ENCODE peak calls at places on chromosomes 1 and 21, in four cellular contexts. G is left ventricle myocardium inferior, T is GM20000, B is choroid plexus epithelial cell. F is an unnamed sample.

GRCh38 chr1:85692730-85693314 is 15.4 kb downstream of the ZNHIT6 start:
- DNase-seq in B (peak), T (no peak), G (no peak), F (no peak)

GRCh38 chr1:167196185-167196584 is 24.5 kb upstream of the POU2F1 start:
- DNase-seq in B (peak), T (no peak), G (no peak), F (no peak)

GRCh38 chr1:72281144-72281543 is 1.2 kb downstream of the NEGR1 start:
- DNase-seq in G (no peak), B (peak), T (no peak), F (no peak)

GRCh38 chr1:233675394-233675793 is 61.5 kb downstream of the KCNK1 start:
- DNase-seq in T (no peak), G (no peak), B (no peak), F (no peak)

GRCh38 chr1:50423670-50424000 is 392 bp upstream of the DMRTA2 start:
- DNase-seq in T (peak), B (no peak), G (no peak), F (no peak)

GRCh38 chr1:45172015-45172414 is 34.4 kb downstream of the ZSWIM5 start:
- DNase-seq in B (peak), G (no peak), T (no peak), F (no peak)

GRCh38 chr1:64598100-64598571 is 128.2 kb downstream of the CACHD1 start:
- DNase-seq in G (no peak), T (no peak), B (peak), F (no peak)

GRCh38 chr21:42650033-42650370 is 3.4 kb upstream of the PDE9A start:
- DNase-seq in G (peak), B (no peak), T (no peak), F (no peak)

GRCh38 chr1:56617141-56617540 is 28.0 kb upstream of the PRKAA2 start:
- DNase-seq in B (peak), T (no peak), G (no peak), F (no peak)

GRCh38 chr1:221712198-221712684 is 29.6 kb downstream of the DUSP10 start:
- DNase-seq in B (peak), T (peak), G (no peak), F (no peak)

GRCh38 chr1:81867235-81867634 is 66.5 kb downstream of the ADGRL2 start:
- DNase-seq in T (no peak), B (no peak), G (no peak), F (no peak)

GRCh38 chr1:224637936-224638335 is 21.8 kb downstream of the CNIH3 start:
- DNase-seq in T (no peak), B (no peak), G (no peak), F (no peak)

GRCh38 chr1:27724961-27725373 is 794 bp upstream of the FAM76A start:
- DNase-seq in G (peak), B (peak), T (no peak), F (no peak)

GRCh38 chr1:216447898-216448568 is 24.8 kb upstream of the USH2A start:
- DNase-seq in B (peak), T (no peak), G (no peak), F (no peak)

GRCh38 chr1:108152782-108153222 is 47.3 kb downstream of the SLC25A24 start:
- DNase-seq in T (no peak), G (no peak), B (no peak), F (no peak)

GRCh38 chr1:198681831-198682756 is 43.3 kb downstream of the PTPRC start:
- DNase-seq in G (no peak), T (peak), B (peak), F (peak)

GRCh38 chr1:118335372-118335771 is 150.3 kb upstream of the SPAG17 start:
- DNase-seq in T (peak), G (no peak), B (peak), F (no peak)

GRCh38 chr1:198253668-198254067 is 96.9 kb downstream of the NEK7 start:
- DNase-seq in T (peak), B (peak), G (peak), F (no peak)

GRCh38 chr1:19344372-19344810 is 32.3 kb downstream of the SLC66A1 start:
- DNase-seq in B (peak), G (peak), T (peak), F (peak)

GRCh38 chr1:14140800-14141526 is 441.0 kb downstream of the PRDM2 start:
- DNase-seq in B (peak), T (no peak), G (peak), F (peak)

GRCh38 chr1:17878837-17879236 is 123.7 kb downstream of the ACTL8 start:
- DNase-seq in T (no peak), G (no peak), B (no peak), F (peak)

GRCh38 chr21:15839026-15839425 is 109.2 kb downstream of the USP25 start:
- DNase-seq in B (no peak), T (no peak), G (no peak), F (no peak)

GRCh38 chr1:76901158-76901767 is 34.0 kb downstream of the ST6GALNAC5 start:
- DNase-seq in B (peak), G (no peak), T (peak), F (no peak)

GRCh38 chr1:229254910-229255541 is 15.9 kb upstream of the RAB4A start:
- DNase-seq in T (no peak), G (no peak), B (peak), F (no peak)

GRCh38 chr21:35488941-35489340 is 439.8 kb upstream of the RUNX1 start:
- DNase-seq in T (no peak), B (peak), G (no peak), F (no peak)

GRCh38 chr1:44778705-44779576 is 3.6 kb downstream of the RPS8 start:
- DNase-seq in B (no peak), G (no peak), T (no peak), F (no peak)

GRCh38 chr21:38788275-38788911 is 17.3 kb upstream of the ETS2 start:
- DNase-seq in G (no peak), T (no peak), B (no peak), F (no peak)

GRCh38 chr1:226639631-226640061 is 91.1 kb downstream of the STUM start:
- DNase-seq in G (no peak), T (no peak), B (no peak), F (no peak)

GRCh38 chr1:3695326-3696217 is 43.3 kb downstream of the TP73 start:
- DNase-seq in B (peak), T (peak), G (peak), F (no peak)

GRCh38 chr1:43506233-43506632 is 24.4 kb upstream of the PTPRF start:
- DNase-seq in B (no peak), T (peak), G (no peak), F (no peak)

GRCh38 chr1:28173151-28173979 is 3.1 kb downstream of the PTAFR start:
- DNase-seq in G (no peak), B (no peak), T (no peak), F (no peak)

GRCh38 chr21:44854391-44854663 is 19.2 kb downstream of the PTTG1IP start:
- DNase-seq in G (no peak), B (no peak), T (no peak), F (no peak)

GRCh38 chr1:224435318-224435763 is 744 bp upstream of the WDR26 start:
- DNase-seq in T (peak), B (peak), G (no peak), F (peak)

GRCh38 chr21:39533545-39534226 is 79.1 kb upstream of the B3GALT5 start:
- DNase-seq in B (no peak), G (no peak), T (no peak), F (no peak)

GRCh38 chr1:47378147-47378546 is 37.9 kb upstream of the FOXE3 start:
- DNase-seq in G (no peak), T (no peak), B (peak), F (no peak)

GRCh38 chr1:208418667-208419066 is 174.5 kb upstream of the PLXNA2 start:
- DNase-seq in B (no peak), T (peak), G (no peak), F (no peak)

GRCh38 chr1:6342031-6342430 is 51.5 kb downstream of the ACOT7 start:
- DNase-seq in G (no peak), B (peak), T (no peak), F (no peak)

GRCh38 chr21:34073749-34074282 is 438 bp downstream of the MRPS6 start:
- DNase-seq in G (peak), T (peak), B (no peak), F (no peak)

GRCh38 chr1:28807046-28807445 is 4.9 kb upstream of the OPRD1 start:
- DNase-seq in B (no peak), G (no peak), T (no peak), F (no peak)

GRCh38 chr1:32894019-32894600 is 7.1 kb downstream of the TMEM54 start:
- DNase-seq in T (no peak), G (no peak), B (no peak), F (no peak)

GRCh38 chr1:32891630-32892029 is 5.3 kb downstream of the HPCA start:
- DNase-seq in B (no peak), T (no peak), G (no peak), F (no peak)

GRCh38 chr1:32892368-32893197 is 6.3 kb downstream of the HPCA start:
- DNase-seq in T (peak), B (peak), G (no peak), F (no peak)

GRCh38 chr1:32894681-32895080 is 6.5 kb downstream of the TMEM54 start:
- DNase-seq in B (no peak), T (no peak), G (no peak), F (no peak)

GRCh38 chr1:32893198-32894018 is 7.1 kb downstream of the HPCA start:
- DNase-seq in B (peak), T (no peak), G (peak), F (no peak)
- TF ChIP-seq CTCF in B (peak), T (no peak), G (no peak), F (no peak)

GRCh38 chr1:154404984-154405761 is at the start of gene IL6R:
- DNase-seq in T (peak), B (peak), G (peak), F (peak)
- TF ChIP-seq CTCF in T (peak), B (peak), G (peak), F (peak)

DNA sequence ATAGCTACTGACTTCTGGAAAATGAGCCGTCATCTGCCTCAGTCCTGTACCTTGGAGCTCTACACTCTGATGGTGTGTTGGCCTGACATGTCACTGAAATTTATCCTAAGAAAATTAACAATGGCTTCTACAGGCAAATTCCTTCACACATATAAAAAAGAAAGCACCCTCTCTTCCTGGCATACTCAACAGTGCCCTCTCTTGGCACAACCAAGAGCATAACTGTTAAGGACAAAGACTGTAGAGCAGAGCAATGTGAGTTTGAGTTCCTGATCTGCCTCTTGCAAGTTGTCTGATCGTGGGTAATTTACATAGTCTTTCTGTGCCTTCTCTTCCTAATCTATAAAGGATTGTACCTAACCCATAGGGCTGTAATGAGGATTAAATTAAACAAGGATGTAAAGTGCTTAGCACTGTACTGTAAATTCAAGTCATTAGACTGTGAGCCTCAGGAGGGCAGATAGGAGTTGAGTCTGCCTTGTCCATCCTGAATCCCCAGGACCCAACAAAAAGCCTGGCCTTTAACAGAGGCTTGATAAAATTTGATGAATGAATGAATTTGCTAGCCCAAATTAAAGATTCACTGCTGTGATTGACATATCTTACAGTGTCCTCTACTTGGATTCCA is 83.5 kb downstream of the SYF2 start:
- DNase-seq in B (peak), T (peak), G (no peak), F (no peak)
- TF ChIP-seq CTCF in B (peak), T (peak), G (peak), F (no peak)

DNA sequence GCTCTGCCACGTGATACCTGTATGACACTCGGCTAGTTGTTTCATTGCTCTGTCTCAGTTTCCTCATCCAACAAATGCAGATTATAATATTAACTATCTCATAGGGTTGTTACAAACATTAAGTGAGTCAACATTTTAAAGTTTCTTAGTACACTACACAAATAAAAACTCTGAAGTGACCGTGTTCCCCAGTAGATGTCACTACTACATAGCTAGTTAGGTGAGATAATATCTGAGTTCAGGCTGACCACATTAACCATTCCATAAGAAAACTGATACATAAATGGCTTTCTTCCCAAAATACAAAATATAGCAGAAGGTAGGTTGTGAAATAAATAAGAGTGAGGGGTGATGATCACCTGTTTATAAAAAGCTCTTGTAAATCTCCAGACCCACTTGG is 214.1 kb downstream of the NUF2 start:
- DNase-seq in B (peak), T (no peak), G (no peak), F (no peak)
- TF ChIP-seq CTCF in B (peak), T (no peak), G (peak), F (no peak)

DNA sequence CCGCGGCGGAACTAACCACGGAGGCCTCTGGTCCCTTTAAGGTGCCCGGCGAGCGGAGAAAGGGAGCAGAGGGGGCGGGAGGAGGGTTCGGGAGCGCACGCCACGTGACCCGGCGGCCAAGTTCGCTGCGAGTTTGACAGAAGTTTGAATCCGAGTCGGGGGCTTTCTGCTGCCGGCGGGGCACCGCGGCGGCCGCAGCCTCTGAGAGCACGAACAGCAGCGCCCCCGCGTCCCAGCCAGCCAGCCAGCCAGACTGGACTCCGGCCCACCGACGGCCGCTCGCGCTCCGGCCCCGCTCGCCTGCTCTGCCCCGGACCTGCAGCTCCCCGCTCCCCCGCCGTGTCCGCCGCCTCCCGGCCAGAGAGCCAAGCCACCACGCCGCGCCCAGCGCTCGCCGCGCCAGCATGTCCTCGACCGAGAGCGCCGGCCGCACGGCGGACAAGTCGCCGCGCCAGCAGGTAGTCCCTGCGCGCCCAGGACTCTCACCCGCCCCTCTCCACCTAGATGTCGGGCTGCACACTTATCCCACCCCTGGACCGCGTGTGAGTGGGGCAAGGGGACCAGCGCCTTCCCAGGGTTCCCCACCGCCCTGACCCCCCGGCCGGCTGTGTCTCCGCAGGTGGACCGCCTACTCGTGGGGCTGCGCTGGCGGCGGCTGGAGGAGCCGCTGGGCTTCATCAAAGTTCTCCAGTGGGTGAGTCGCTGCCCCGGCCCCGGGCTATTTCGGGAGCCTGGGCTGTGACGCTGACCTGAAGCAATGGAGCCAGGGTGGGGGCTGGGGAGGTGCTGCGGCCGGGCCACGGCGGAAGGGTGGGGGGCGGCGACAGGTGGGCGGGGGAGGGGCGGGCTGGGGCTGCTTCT is at the start of gene SYPL2:
- DNase-seq in T (peak), B (peak), G (peak), F (no peak)
- TF ChIP-seq CTCF in T (no peak), B (no peak), G (peak), F (no peak)

GRCh38 chr1:179366093-179366800 is 476 bp downstream of the AXDND1 start:
- DNase-seq in G (no peak), T (no peak), B (peak), F (no peak)

GRCh38 chr1:179369751-179370341 is 4.1 kb downstream of the AXDND1 start:
- DNase-seq in T (peak), B (peak), G (no peak), F (no peak)

DNA sequence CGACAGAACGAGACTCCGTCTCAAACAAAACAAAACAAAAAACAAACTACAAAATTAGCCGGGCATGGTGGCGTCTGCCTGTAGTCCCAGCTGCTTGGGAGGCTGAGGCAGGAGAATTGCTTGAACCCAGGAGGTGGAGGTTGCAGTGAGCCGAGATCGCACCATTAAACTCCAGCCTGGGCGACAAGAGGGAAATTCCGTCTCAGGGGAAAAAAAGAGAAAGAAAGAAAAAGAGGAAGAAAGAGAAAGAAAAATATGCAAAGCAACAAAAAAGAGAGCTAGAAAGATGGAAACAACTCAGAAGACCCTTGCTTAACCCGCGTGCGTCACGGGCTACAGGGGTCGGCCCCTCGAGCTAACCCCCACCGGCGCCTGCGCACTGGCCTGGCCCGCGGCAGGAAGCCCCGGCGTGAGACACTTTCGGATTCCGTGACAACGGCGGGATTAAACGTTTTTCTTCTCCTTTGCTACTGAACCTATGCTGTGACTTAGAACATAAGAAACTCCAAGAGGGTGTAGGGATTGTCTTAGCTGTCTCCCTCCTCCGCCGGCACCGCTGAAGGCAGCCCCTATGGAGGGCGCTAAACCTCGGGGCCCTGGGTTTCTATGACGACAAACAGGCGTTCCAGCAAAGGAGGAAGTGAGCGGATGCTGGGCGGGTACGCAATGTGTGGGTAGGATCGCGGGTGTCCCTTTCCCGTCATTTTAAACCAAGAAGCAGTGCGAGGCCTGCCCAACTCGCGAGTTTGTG is at the start of gene AXDND1:
- DNase-seq in G (peak), B (peak), T (peak), F (peak)
- TF ChIP-seq CTCF in G (no peak), B (peak), T (no peak), F (no peak)

DNA sequence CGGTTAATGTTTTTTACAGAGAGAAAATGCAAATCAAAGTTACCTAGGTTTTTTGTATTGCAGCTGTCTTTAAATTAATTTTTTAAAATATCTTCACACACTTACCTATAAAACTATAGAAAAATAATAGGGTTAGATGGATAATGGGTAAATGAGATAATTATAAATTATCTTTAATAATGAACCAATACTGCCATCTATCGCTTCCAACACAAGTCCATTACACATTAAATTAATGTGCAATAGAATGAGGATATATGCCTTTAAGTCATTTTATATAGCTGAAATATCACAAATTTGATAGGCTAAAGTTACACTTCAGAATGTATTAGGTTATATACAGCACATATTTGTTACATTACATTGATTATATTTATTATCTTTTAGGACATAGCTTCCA is 2212.8 kb downstream of the MRPL39 start:
- DNase-seq in G (no peak), T (no peak), B (no peak), F (no peak)
- TF ChIP-seq CTCF in G (no peak), T (no peak), B (no peak), F (no peak)

GRCh38 chr1:70324683-70325082 is 29.8 kb downstream of the ANKRD13C start:
- DNase-seq in G (no peak), B (no peak), T (no peak), F (no peak)
- TF ChIP-seq CTCF in G (no peak), B (peak), T (no peak), F (no peak)